ENCODE peak calls at places on chromosomes 7 and 10, in six cellular contexts. J is K562, Z is HCT116, L is HepG2, S is GM12878, H is H1. X is an unnamed sample.

GRCh38 chr10:132329565-132330485 is 2.2 kb upstream of the LRRC27 start:
- DNase-seq in J (no peak), S (no peak), H (no peak), Z (no peak), L (no peak), X (no peak)

GRCh38 chr10:96588060-96588554 is 1.3 kb upstream of the TM9SF3 start:
- DNase-seq in J (no peak), H (no peak), L (peak; percentile 36), S (no peak), Z (no peak), X (no peak)

GRCh38 chr10:58064714-58065528 is 202.8 kb downstream of the IPMK start:
- DNase-seq in J (peak; percentile 22), Z (peak; percentile 19), S (no peak), H (no peak), L (peak; percentile 35), X (peak; percentile 48)

GRCh38 chr10:97025613-97026242 is 160.0 kb downstream of the SLIT1 start:
- DNase-seq in Z (peak; percentile 47), S (peak; percentile 31), L (peak; percentile 50), J (peak; percentile 55), H (no peak), X (peak; percentile 56)

GRCh38 chr10:69831231-69831855 is 29.6 kb downstream of the COL13A1 start:
- DNase-seq in Z (no peak), H (no peak), S (no peak), L (no peak), J (no peak), X (no peak)

GRCh38 chr10:11024596-11024995 is 6.9 kb downstream of the CELF2 start:
- DNase-seq in S (no peak), L (no peak), J (no peak), H (no peak), Z (no peak), X (no peak)

GRCh38 chr10:118568327-118568848 is 27.1 kb downstream of the PRLHR start:
- DNase-seq in H (no peak), Z (peak; percentile 63), J (peak; percentile 47), S (peak; percentile 17), L (peak; percentile 59), X (peak; percentile 55)

GRCh38 chr10:14325325-14325955 is 5.3 kb downstream of the FRMD4A start:
- DNase-seq in S (no peak), Z (peak; percentile 50), H (peak; percentile 39), L (peak; percentile 24), J (peak; percentile 62), X (peak; percentile 44)

GRCh38 chr7:74344128-74344496 is 54.9 kb downstream of the CLIP2 start:
- DNase-seq in J (no peak), L (no peak), S (no peak), Z (no peak), H (no peak), X (no peak)

GRCh38 chr7:55568613-55569268 is 3.6 kb downstream of the VOPP1 start:
- DNase-seq in S (no peak), Z (no peak), L (no peak), J (no peak), H (no peak), X (no peak)

GRCh38 chr10:1778570-1778969 is 41.2 kb upstream of the ADARB2 start:
- DNase-seq in Z (no peak), J (no peak), H (no peak), L (no peak), S (no peak), X (no peak)

GRCh38 chr10:116684781-116685180 is 57.6 kb downstream of the HSPA12A start:
- DNase-seq in Z (no peak), S (no peak), L (no peak), J (no peak), H (no peak), X (no peak)

GRCh38 chr10:100710151-100710871 is 35.1 kb upstream of the PAX2 start:
- DNase-seq in H (no peak), L (no peak), S (no peak), J (peak; percentile 12), Z (no peak), X (no peak)

GRCh38 chr7:88789480-88790064 is 6.0 kb downstream of the TEX47 start:
- DNase-seq in L (no peak), Z (peak; percentile 23), J (no peak), H (no peak), S (no peak), X (no peak)

GRCh38 chr10:34294137-34294536 is 521.0 kb downstream of the PARD3 start:
- DNase-seq in L (no peak), J (no peak), S (no peak), H (no peak), Z (no peak), X (no peak)

GRCh38 chr10:14681305-14681704 is 93.4 kb downstream of the FAM107B start:
- DNase-seq in H (no peak), Z (no peak), S (no peak), L (peak; percentile 20), J (no peak), X (no peak)

GRCh38 chr10:21732067-21732772 is 198.2 kb downstream of the MLLT10 start:
- DNase-seq in S (no peak), J (peak; percentile 62), Z (peak; percentile 44), L (peak; percentile 50), H (peak; percentile 77), X (peak; percentile 70)

GRCh38 chr10:69125554-69125953 is 1.6 kb downstream of the VPS26A start:
- DNase-seq in S (no peak), H (no peak), Z (no peak), J (no peak), L (no peak), X (no peak)

GRCh38 chr7:129824291-129825004 is 128.3 kb downstream of the UBE2H start:
- DNase-seq in J (no peak), H (no peak), S (no peak), Z (no peak), L (no peak), X (no peak)

GRCh38 chr7:129825554-129826267 is 127.0 kb downstream of the UBE2H start:
- DNase-seq in H (no peak), J (peak; percentile 98), S (no peak), L (peak; percentile 55), Z (peak; percentile 62), X (peak; percentile 57)

GRCh38 chr7:129828078-129828762 is 124.5 kb downstream of the UBE2H start:
- DNase-seq in H (no peak), L (no peak), J (no peak), Z (no peak), S (no peak), X (no peak)

GRCh38 chr7:129827467-129827990 is 125.2 kb downstream of the UBE2H start:
- DNase-seq in L (no peak), Z (no peak), S (no peak), H (no peak), J (no peak), X (no peak)

DNA sequence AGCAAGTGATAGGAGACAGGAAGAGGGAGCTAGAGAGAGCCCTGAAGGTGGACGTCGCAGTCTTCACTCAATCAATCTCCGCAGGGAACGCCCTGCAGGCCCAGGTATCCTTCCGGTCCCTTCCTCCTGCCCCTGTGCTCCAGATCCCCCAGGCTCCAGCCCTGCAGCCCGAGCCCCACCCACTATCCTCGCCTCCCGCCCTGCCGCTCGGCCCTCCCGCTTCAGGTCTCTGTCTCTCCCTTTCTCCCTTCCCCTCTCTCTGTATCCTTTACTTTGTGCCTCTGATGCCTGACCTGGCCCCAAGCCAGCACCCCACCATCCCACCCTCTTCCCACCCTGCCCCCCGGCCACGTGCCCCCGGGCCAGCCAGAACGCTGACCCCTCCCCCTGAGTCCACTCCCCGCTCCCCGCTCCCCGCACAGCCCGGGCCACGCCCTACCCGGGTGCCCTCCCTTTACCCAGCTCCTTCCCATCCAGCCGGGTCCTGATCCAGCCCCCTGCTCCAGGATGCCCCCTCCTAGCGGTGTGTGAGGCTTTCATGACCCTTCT is 127.7 kb downstream of the UBE2H start:
- DNase-seq in Z (peak; percentile 91), L (peak; percentile 78), J (peak; percentile 90), S (no peak), H (peak; percentile 95), X (peak; percentile 93)
- TF ChIP-seq ZNF274 in Z (no peak), L (no peak), J (no peak), S (no peak), H (no peak), X (no peak)

DNA sequence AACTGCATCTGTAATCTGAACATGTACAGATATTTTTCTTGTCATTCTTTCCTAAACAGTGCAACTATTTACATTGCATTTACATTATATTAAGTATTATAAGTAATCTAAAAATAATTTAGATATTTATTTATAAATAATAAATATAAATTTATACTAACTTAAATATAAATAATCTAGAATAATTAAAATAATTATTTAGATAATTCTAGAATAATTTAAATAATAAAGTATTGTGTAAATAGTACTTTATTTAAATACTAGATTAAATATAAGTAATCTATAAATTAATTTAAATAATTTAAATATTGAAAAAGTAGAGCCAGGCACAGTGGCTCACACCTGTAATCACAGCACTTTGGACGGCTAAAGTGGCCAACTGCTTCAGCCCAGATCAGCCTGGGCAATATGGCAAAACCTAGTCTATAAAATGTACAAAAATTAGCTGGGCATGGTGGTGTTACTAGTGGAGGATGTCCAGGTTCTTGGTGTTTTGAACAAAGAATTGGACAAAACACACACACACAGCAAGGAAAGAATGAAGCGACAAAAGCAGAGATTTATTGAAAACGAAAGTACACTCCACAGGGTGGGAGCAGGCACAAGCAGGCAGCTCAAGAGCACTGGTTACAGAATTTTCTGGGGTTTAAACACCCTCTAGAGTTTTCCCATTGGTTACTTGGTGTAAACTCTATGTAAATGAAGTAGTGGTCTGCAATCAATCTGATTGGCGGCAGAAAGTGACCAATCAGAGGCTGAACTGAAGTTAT is 100.3 kb upstream of the SP4 start:
- DNase-seq in S (no peak), H (no peak), J (no peak), L (no peak), Z (no peak), X (no peak)
- H3K4me1 ChIP-seq in S (no peaks in the 10 kb centered on the region), H (no peaks in the 10 kb centered on the region), J (no peaks in the 10 kb centered on the region), L (peaks cover 5% of the 10 kb centered on the region), Z (no peaks in the 10 kb centered on the region), X (no peaks in the 10 kb centered on the region)

GRCh38 chr7:1275685-1276424 is 43.2 kb downstream of the UNCX start:
- DNase-seq in H (no peak), Z (no peak), S (no peak), J (no peak), L (no peak), X (no peak)
- H3K27me3 ChIP-seq in H (no peaks in the 10 kb centered on the region), Z (no peaks in the 10 kb centered on the region), S (no peaks in the 10 kb centered on the region), J (peaks cover 6% of the 10 kb centered on the region), L (peaks cover 34% of the 10 kb centered on the region), X (peaks cover 6% of the 10 kb centered on the region)

GRCh38 chr10:102004376-102004775 is 51.6 kb downstream of the ARMH3 start:
- DNase-seq in S (no peak), J (no peak), Z (no peak), L (no peak), H (no peak), X (no peak)

GRCh38 chr10:101997803-101998202 is 58.2 kb downstream of the ARMH3 start:
- DNase-seq in J (no peak), S (no peak), L (no peak), Z (no peak), H (no peak), X (no peak)

GRCh38 chr10:102007802-102008201 is 48.2 kb downstream of the ARMH3 start:
- DNase-seq in L (no peak), H (no peak), Z (no peak), J (no peak), S (no peak), X (no peak)

GRCh38 chr10:102001435-102002068 is 54.4 kb downstream of the ARMH3 start:
- DNase-seq in J (no peak), Z (no peak), L (no peak), S (peak; percentile 95), H (no peak), X (no peak)

DNA sequence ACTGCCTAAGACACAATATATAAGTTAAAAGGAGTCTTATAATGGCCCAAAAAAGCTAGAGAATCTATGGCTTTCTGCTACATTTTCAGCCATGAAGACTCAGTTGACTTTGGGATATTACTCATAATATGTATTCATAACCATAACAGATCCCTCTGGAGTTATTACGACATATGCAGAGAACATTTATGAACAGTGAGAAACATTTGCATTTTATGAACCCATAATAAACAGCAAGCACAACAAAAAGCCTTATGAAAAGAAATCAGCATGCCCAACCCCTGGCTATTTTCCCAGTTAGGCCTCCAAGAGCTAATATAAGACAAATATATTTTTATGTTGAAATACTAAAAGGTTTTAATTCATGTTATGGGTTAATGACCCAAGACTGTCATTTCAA is 52.4 kb downstream of the ARMH3 start:
- DNase-seq in H (no peak), Z (no peak), S (no peak), L (no peak), J (no peak), X (no peak)
- TF ChIP-seq ZNF274 in H (no peak), Z (no peak), S (no peak), L (no peak), J (no peak), X (no peak)